ENCODE peak calls at places on chromosomes 13 and 19, in six cellular contexts. D, A, B, T, V and O are unnamed samples.

GRCh38 chr19:46571495-46571894 is 29.6 kb upstream of the CALM3 start:
- DNase-seq in V (no peak), A (no peak), D (no peak), T (no peak), B (no peak), O (no peak)

GRCh38 chr13:37143901-37144300 is 38.4 kb upstream of the CSNK1A1L start:
- DNase-seq in B (no peak), D (no peak), A (no peak), V (no peak), T (no peak), O (no peak)

GRCh38 chr19:10975374-10976036 is 14.7 kb downstream of the SMARCA4 start:
- DNase-seq in V (peak), T (no peak), A (no peak), D (no peak), B (no peak), O (peak)

GRCh38 chr13:77545626-77546412 is 10.3 kb downstream of the SCEL start:
- DNase-seq in B (no peak), A (no peak), V (no peak), T (no peak), D (no peak), O (no peak)

GRCh38 chr19:37872383-37872782 is 34.0 kb downstream of the WDR87 start:
- DNase-seq in V (no peak), T (no peak), D (no peak), B (no peak), A (no peak), O (no peak)

GRCh38 chr13:104015646-104016396 is 949.6 kb upstream of the SLC10A2 start:
- DNase-seq in V (no peak), D (no peak), B (no peak), A (no peak), T (no peak), O (no peak)

GRCh38 chr13:63517376-63517775 is 2101.7 kb upstream of the PCDH20 start:
- DNase-seq in B (no peak), V (no peak), A (no peak), T (no peak), D (no peak), O (no peak)

GRCh38 chr19:38727306-38727867 is 16.9 kb downstream of the CAPN12 start:
- DNase-seq in T (peak), B (no peak), D (no peak), A (no peak), V (no peak), O (peak)

GRCh38 chr13:28161370-28161769 is 23.0 kb downstream of the PAN3 start:
- DNase-seq in V (no peak), D (no peak), A (no peak), B (no peak), T (no peak), O (no peak)

GRCh38 chr13:20363604-20364003 is 131.5 kb upstream of the GJB6 start:
- DNase-seq in A (no peak), B (no peak), T (no peak), D (no peak), V (no peak), O (no peak)

GRCh38 chr19:34671972-34672371 is 5.0 kb downstream of the SCGB2B2 start:
- DNase-seq in T (no peak), V (no peak), A (no peak), B (no peak), D (no peak), O (no peak)

GRCh38 chr13:51637852-51638496 is 53.7 kb downstream of the WDFY2 start:
- DNase-seq in V (no peak), A (no peak), D (no peak), T (no peak), B (no peak), O (no peak)

GRCh38 chr13:24215007-24215633 is 54.6 kb downstream of the SPATA13 start:
- DNase-seq in A (no peak), D (no peak), T (no peak), V (no peak), B (no peak), O (no peak)

GRCh38 chr19:58387338-58388174 is 487 bp downstream of the RPS5 start:
- DNase-seq in D (no peak), T (peak), A (no peak), V (no peak), B (no peak), O (no peak)

GRCh38 chr19:35714601-35715354 is 3.0 kb upstream of the KMT2B start:
- DNase-seq in D (peak), B (no peak), V (no peak), A (no peak), T (no peak), O (no peak)

GRCh38 chr13:27341616-27342015 is 71.0 kb downstream of the RASL11A start:
- DNase-seq in T (no peak), D (no peak), B (no peak), V (peak), A (no peak), O (no peak)

DNA sequence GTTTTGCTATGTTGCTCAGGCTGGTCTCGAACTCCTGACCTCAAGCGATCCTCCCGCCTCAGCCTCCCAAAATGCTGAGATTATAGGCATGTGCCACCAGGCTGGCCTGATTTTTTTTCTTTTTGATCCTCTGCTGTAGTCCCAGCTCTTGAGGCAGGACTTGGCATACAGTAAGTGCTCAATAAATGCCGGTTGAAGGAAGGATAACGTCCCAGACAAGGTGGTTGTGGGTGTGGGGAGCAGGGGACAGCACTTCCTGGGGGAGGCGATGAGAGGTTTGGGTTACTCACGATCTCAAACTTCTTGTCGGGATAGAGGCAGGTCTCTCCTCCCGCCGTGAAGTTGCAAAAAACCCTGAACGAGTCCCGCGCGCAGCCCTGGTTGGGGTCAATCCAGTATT is 29.7 kb upstream of the OLFM2 start:
- DNase-seq in V (no peak), B (no peak), A (no peak), D (no peak), T (no peak), O (no peak)
- TF ChIP-seq POLR2A in V (no peak), B (no peak), A (no peak), D (no peak), T (no peak), O (no peak)

GRCh38 chr13:98435356-98435755 is 141.6 kb downstream of the STK24 start:
- DNase-seq in A (no peak), D (no peak), V (no peak), T (no peak), B (no peak), O (no peak)
- TF ChIP-seq POLR2A in A (no peak), D (no peak), V (no peak), T (no peak), B (no peak), O (no peak)

GRCh38 chr19:42386974-42387707 is 3.0 kb downstream of the CNFN start:
- DNase-seq in T (peak), D (peak), B (peak), V (no peak), A (peak), O (peak)
- TF ChIP-seq POLR2A in T (no peak), D (no peak), B (no peak), V (no peak), A (no peak), O (no peak)

GRCh38 chr13:101423872-101424271 is 7.6 kb upstream of the NALCN start:
- DNase-seq in V (no peak), A (no peak), D (no peak), T (no peak), B (no peak), O (no peak)
- TF ChIP-seq POLR2A in V (no peak), A (no peak), D (no peak), T (no peak), B (no peak), O (no peak)

GRCh38 chr13:84672616-84673015 is 790.3 kb upstream of the SLITRK1 start:
- DNase-seq in B (no peak), T (no peak), A (no peak), D (no peak), V (no peak), O (no peak)

GRCh38 chr13:84683448-84683847 is 801.2 kb upstream of the SLITRK1 start:
- DNase-seq in T (no peak), D (no peak), V (no peak), A (no peak), B (no peak), O (no peak)

DNA sequence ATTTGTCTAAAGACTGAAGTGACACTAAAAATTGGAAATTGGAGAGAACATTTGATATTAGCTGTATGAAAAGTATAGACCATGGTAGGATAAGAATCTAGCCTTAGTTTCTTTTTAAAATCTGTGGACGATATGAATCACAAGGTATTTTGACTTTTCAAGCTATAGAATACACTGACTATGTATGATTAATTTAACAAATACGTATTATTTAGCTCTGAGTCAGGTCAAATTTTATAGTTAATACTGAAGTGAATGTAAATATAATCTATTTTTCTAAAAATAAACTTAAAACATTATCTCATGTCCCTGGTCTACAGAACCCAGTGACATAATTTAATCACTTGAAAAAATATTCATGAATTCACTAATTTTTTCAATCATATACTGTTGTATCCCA is 795.6 kb upstream of the SLITRK1 start:
- DNase-seq in V (no peak), A (no peak), D (no peak), B (no peak), T (no peak), O (no peak)
- TF ChIP-seq POLR2A in V (no peak), A (no peak), D (no peak), B (no peak), T (no peak), O (no peak)

GRCh38 chr19:12610540-12611360 is at the start of the genes ZNF490 and ZNF791:
- DNase-seq in A (peak), D (peak), V (peak), B (peak), T (peak), O (peak)

GRCh38 chr19:12606796-12607195 is 3.8 kb downstream of the ZNF490 start:
- DNase-seq in V (no peak), B (no peak), A (no peak), T (no peak), D (no peak), O (no peak)

DNA sequence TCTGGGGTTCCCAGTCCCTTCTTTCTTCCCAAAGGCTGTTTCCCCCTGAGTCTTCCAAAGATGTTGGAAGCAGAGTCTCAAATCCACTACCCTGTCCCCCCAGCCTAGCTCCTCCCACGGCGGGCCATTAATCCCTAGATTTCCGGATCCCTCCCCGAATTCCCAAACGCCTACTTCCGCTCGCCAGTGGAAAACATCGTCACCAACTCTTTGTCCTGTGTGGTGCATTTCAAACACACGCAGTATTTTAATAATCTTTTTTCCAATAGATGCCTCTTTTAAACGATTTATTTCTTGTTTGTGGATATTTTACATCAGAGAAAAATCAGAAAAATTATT is 610 bp downstream of the ZNF791 start:
- DNase-seq in A (peak), B (peak), T (peak), D (peak), V (peak), O (peak)
- TF ChIP-seq POLR2A in A (no peak), B (no peak), T (no peak), D (no peak), V (no peak), O (no peak)

GRCh38 chr19:988510-988909 is 4.4 kb downstream of the WDR18 start:
- DNase-seq in A (no peak), V (no peak), D (no peak), T (no peak), B (no peak), O (no peak)

GRCh38 chr19:990746-991145 is 6.6 kb downstream of the WDR18 start:
- DNase-seq in T (no peak), B (no peak), V (no peak), A (no peak), D (no peak), O (no peak)

GRCh38 chr19:988081-988480 is 3.9 kb downstream of the WDR18 start:
- DNase-seq in T (no peak), V (no peak), A (no peak), B (no peak), D (no peak), O (no peak)

GRCh38 chr19:990119-990571 is 6.0 kb downstream of the WDR18 start:
- DNase-seq in T (no peak), D (no peak), A (no peak), V (no peak), B (no peak), O (peak)

DNA sequence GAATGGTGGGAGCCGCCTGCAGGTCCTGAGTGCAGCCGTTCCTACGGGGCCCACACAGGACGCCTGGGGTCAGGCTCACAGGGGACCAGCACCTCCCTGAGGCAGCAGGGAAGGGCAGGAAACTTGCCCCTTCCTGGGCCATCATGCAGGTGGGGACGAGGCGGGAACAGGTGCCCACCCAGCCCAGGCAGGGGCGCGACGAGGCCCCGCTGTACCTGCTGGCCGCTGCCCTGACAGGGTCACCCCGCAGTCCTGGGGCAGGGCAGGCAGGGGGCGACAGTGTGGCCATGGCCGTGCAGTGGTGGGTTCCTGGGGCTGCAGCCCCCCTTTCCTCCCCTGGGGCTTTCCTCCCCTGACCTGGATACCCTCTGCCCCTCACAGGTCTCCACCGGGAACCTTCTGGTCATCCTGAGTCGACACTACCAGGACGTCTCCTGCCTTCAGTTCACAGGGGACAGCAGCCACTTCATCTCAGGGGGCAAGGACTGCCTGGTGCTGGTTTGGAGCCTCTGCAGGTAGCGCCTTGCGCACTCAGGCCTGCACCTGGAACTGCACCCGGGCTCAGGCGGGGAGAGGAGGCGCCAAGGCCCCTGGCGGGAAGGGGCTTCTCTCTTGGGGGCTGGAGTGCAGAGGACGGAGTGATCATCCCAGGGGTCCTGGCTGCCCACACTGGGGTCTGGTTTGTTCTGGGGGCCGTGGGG is 5.4 kb downstream of the WDR18 start:
- DNase-seq in T (no peak), V (no peak), A (no peak), D (no peak), B (no peak), O (peak)
- TF ChIP-seq POLR2A in T (no peak), V (no peak), A (no peak), D (no peak), B (no peak), O (no peak)

GRCh38 chr13:38350114-38350617 is 515 bp downstream of the UFM1 start:
- DNase-seq in B (peak), D (peak), T (peak), A (no peak), V (peak), O (peak)
- TF ChIP-seq POLR2A in B (no peak), D (no peak), T (no peak), A (no peak), V (no peak), O (no peak)

GRCh38 chr19:50804420-50805272 is 14.4 kb downstream of the ACP4 start:
- DNase-seq in D (peak), V (peak), T (peak), A (peak), B (peak), O (peak)

GRCh38 chr19:50798943-50799851 is 9.0 kb downstream of the ACP4 start:
- DNase-seq in B (no peak), V (no peak), D (no peak), T (no peak), A (no peak), O (no peak)

GRCh38 chr19:50801107-50801506 is 10.9 kb downstream of the ACP4 start:
- DNase-seq in T (no peak), V (no peak), D (no peak), A (no peak), B (no peak), O (no peak)

GRCh38 chr19:50808856-50809255 is 14.7 kb downstream of the KLK1 start:
- DNase-seq in T (no peak), V (no peak), D (no peak), B (no peak), A (no peak), O (no peak)

GRCh38 chr19:50803633-50804419 is 13.6 kb downstream of the ACP4 start:
- DNase-seq in B (no peak), D (no peak), A (no peak), V (no peak), T (no peak), O (no peak)
- TF ChIP-seq POLR2A in B (no peak), D (no peak), A (no peak), V (no peak), T (no peak), O (no peak)